ENCODE peak calls at places on chromosome 12, in eight cellular contexts. One of them, this sample, is unnamed.
A peak's percentile ranks its signal among the peaks of the same experiment; 100 is the strongest.

GRCh38 chr12:54439521-54440255 is 20.6 kb upstream of the ITGA5 start:
- DNase-seq in LoVo: peak; percentile 68
- DNase-seq in brain microvascular endothelial cell: no peak
- DNase-seq in stimulated activated CD4-positive, alpha-beta T cell treated with anti-CD3 and anti-CD28 coated beads, Interleukin-2, amount 100 ng/mL, for 24 hours: no peak
- DNase-seq in heart left ventricle: no peak
- DNase-seq in adipocyte: peak; percentile 87
- DNase-seq in NCI-H1930: no peak
- DNase-seq in PC-3: peak; percentile 72
- DNase-seq in this sample: peak; percentile 77

GRCh38 chr12:6632026-6632978 is 3.5 kb downstream of the LPAR5 start:
- DNase-seq in stimulated activated CD4-positive, alpha-beta T cell treated with anti-CD3 and anti-CD28 coated beads, Interleukin-2, amount 100 ng/mL, for 24 hours: no peak
- DNase-seq in NCI-H1930: no peak
- DNase-seq in LoVo: no peak
- DNase-seq in heart left ventricle: peak; percentile 29
- DNase-seq in PC-3: no peak
- DNase-seq in brain microvascular endothelial cell: no peak
- DNase-seq in adipocyte: no peak
- DNase-seq in this sample: no peak

GRCh38 chr12:46674818-46675217 is 151.0 kb downstream of the SLC38A4 start:
- DNase-seq in brain microvascular endothelial cell: no peak
- DNase-seq in LoVo: peak; percentile 30
- DNase-seq in stimulated activated CD4-positive, alpha-beta T cell treated with anti-CD3 and anti-CD28 coated beads, Interleukin-2, amount 100 ng/mL, for 24 hours: no peak
- DNase-seq in PC-3: peak; percentile 83
- DNase-seq in NCI-H1930: no peak
- DNase-seq in heart left ventricle: no peak
- DNase-seq in adipocyte: no peak
- DNase-seq in this sample: no peak

GRCh38 chr12:110744697-110745264 is 2.1 kb upstream of the PPP1CC start:
- DNase-seq in brain microvascular endothelial cell: no peak
- DNase-seq in LoVo: peak; percentile 89
- DNase-seq in NCI-H1930: no peak
- DNase-seq in PC-3: peak; percentile 77
- DNase-seq in adipocyte: peak; percentile 36
- DNase-seq in heart left ventricle: no peak
- DNase-seq in stimulated activated CD4-positive, alpha-beta T cell treated with anti-CD3 and anti-CD28 coated beads, Interleukin-2, amount 100 ng/mL, for 24 hours: no peak
- DNase-seq in this sample: peak; percentile 42

GRCh38 chr12:15863258-15863835 is 18.8 kb upstream of the STRAP start:
- DNase-seq in heart left ventricle: no peak
- DNase-seq in stimulated activated CD4-positive, alpha-beta T cell treated with anti-CD3 and anti-CD28 coated beads, Interleukin-2, amount 100 ng/mL, for 24 hours: no peak
- DNase-seq in PC-3: no peak
- DNase-seq in NCI-H1930: no peak
- DNase-seq in LoVo: peak; percentile 78
- DNase-seq in brain microvascular endothelial cell: no peak
- DNase-seq in adipocyte: peak; percentile 39
- DNase-seq in this sample: peak; percentile 21

GRCh38 chr12:50017047-50017446 is 8.2 kb downstream of the RACGAP1 start:
- DNase-seq in stimulated activated CD4-positive, alpha-beta T cell treated with anti-CD3 and anti-CD28 coated beads, Interleukin-2, amount 100 ng/mL, for 24 hours: no peak
- DNase-seq in adipocyte: peak; percentile 56
- DNase-seq in LoVo: no peak
- DNase-seq in heart left ventricle: peak; percentile 56
- DNase-seq in NCI-H1930: no peak
- DNase-seq in brain microvascular endothelial cell: peak; percentile 86
- DNase-seq in PC-3: no peak
- DNase-seq in this sample: peak; percentile 89

GRCh38 chr12:72315858-72316257 is 43.7 kb downstream of the TRHDE start:
- DNase-seq in adipocyte: no peak
- DNase-seq in heart left ventricle: no peak
- DNase-seq in LoVo: no peak
- DNase-seq in NCI-H1930: no peak
- DNase-seq in brain microvascular endothelial cell: no peak
- DNase-seq in PC-3: no peak
- DNase-seq in stimulated activated CD4-positive, alpha-beta T cell treated with anti-CD3 and anti-CD28 coated beads, Interleukin-2, amount 100 ng/mL, for 24 hours: no peak
- DNase-seq in this sample: no peak

GRCh38 chr12:28568083-28568482 is 377.8 kb downstream of the CCDC91 start:
- DNase-seq in adipocyte: peak; percentile 86
- DNase-seq in NCI-H1930: no peak
- DNase-seq in PC-3: peak; percentile 73
- DNase-seq in LoVo: no peak
- DNase-seq in brain microvascular endothelial cell: peak; percentile 92
- DNase-seq in stimulated activated CD4-positive, alpha-beta T cell treated with anti-CD3 and anti-CD28 coated beads, Interleukin-2, amount 100 ng/mL, for 24 hours: no peak
- DNase-seq in heart left ventricle: no peak
- DNase-seq in this sample: peak; percentile 75

GRCh38 chr12:95963104-95963503 is 20.0 kb downstream of the AMDHD1 start:
- DNase-seq in brain microvascular endothelial cell: no peak
- DNase-seq in NCI-H1930: no peak
- DNase-seq in stimulated activated CD4-positive, alpha-beta T cell treated with anti-CD3 and anti-CD28 coated beads, Interleukin-2, amount 100 ng/mL, for 24 hours: no peak
- DNase-seq in adipocyte: no peak
- DNase-seq in LoVo: no peak
- DNase-seq in heart left ventricle: no peak
- DNase-seq in PC-3: peak; percentile 52
- DNase-seq in this sample: no peak

GRCh38 chr12:94262228-94263010 is 114.0 kb downstream of the PLXNC1 start:
- DNase-seq in LoVo: peak; percentile 61
- DNase-seq in brain microvascular endothelial cell: peak; percentile 91
- DNase-seq in stimulated activated CD4-positive, alpha-beta T cell treated with anti-CD3 and anti-CD28 coated beads, Interleukin-2, amount 100 ng/mL, for 24 hours: peak; percentile 71
- DNase-seq in adipocyte: peak; percentile 97
- DNase-seq in PC-3: peak; percentile 62
- DNase-seq in heart left ventricle: peak; percentile 83
- DNase-seq in NCI-H1930: no peak
- DNase-seq in this sample: peak; percentile 95

GRCh38 chr12:7229741-7230140 is 40.3 kb downstream of the PEX5 start:
- DNase-seq in brain microvascular endothelial cell: no peak
- DNase-seq in NCI-H1930: no peak
- DNase-seq in stimulated activated CD4-positive, alpha-beta T cell treated with anti-CD3 and anti-CD28 coated beads, Interleukin-2, amount 100 ng/mL, for 24 hours: no peak
- DNase-seq in adipocyte: no peak
- DNase-seq in LoVo: no peak
- DNase-seq in heart left ventricle: no peak
- DNase-seq in PC-3: no peak
- DNase-seq in this sample: no peak